ENCODE peak calls at places on chromosomes 1 and 21, in five cellular contexts. One of them, this sample, is unnamed.

GRCh38 chr1:93707956-93708355 is 26.3 kb upstream of the BCAR3 start:
- DNase-seq in fibroblast of lung: no peak
- DNase-seq in AG09309: no peak
- DNase-seq in H54: no peak
- DNase-seq in activated B cell treated with CpG ODN at 0.5 μM for 24 hours: no peak
- DNase-seq in this sample: no peak

GRCh38 chr1:39866767-39867166 is 16.5 kb downstream of the TRIT1 start:
- DNase-seq in fibroblast of lung: peak
- DNase-seq in AG09309: peak
- DNase-seq in activated B cell treated with CpG ODN at 0.5 μM for 24 hours: no peak
- DNase-seq in H54: peak
- DNase-seq in this sample: peak

GRCh38 chr1:15994590-15995351 is 9.3 kb upstream of the SRARP start:
- DNase-seq in fibroblast of lung: peak
- DNase-seq in AG09309: no peak
- DNase-seq in activated B cell treated with CpG ODN at 0.5 μM for 24 hours: no peak
- DNase-seq in H54: peak
- DNase-seq in this sample: peak

GRCh38 chr1:161676958-161677689 is 14.2 kb downstream of the FCGR2B start:
- DNase-seq in H54: no peak
- DNase-seq in AG09309: no peak
- DNase-seq in fibroblast of lung: no peak
- DNase-seq in activated B cell treated with CpG ODN at 0.5 μM for 24 hours: no peak
- DNase-seq in this sample: no peak

GRCh38 chr1:111804736-111805135 is 49.0 kb downstream of the DDX20 start:
- DNase-seq in fibroblast of lung: no peak
- DNase-seq in AG09309: no peak
- DNase-seq in activated B cell treated with CpG ODN at 0.5 μM for 24 hours: no peak
- DNase-seq in H54: no peak
- DNase-seq in this sample: no peak

GRCh38 chr1:150018165-150018564 is 7.6 kb upstream of the OTUD7B start:
- DNase-seq in activated B cell treated with CpG ODN at 0.5 μM for 24 hours: no peak
- DNase-seq in AG09309: no peak
- DNase-seq in H54: no peak
- DNase-seq in fibroblast of lung: no peak
- DNase-seq in this sample: no peak

GRCh38 chr1:153677718-153678518 is 570 bp upstream of the NPR1 start:
- DNase-seq in AG09309: no peak
- DNase-seq in H54: peak
- DNase-seq in activated B cell treated with CpG ODN at 0.5 μM for 24 hours: peak
- DNase-seq in fibroblast of lung: peak
- DNase-seq in this sample: peak

GRCh38 chr21:32994305-32994704 is 31.4 kb upstream of the OLIG2 start:
- DNase-seq in H54: no peak
- DNase-seq in fibroblast of lung: peak
- DNase-seq in activated B cell treated with CpG ODN at 0.5 μM for 24 hours: no peak
- DNase-seq in AG09309: no peak
- DNase-seq in this sample: peak

GRCh38 chr1:16119504-16119903 is 36.4 kb downstream of the EPHA2 start:
- DNase-seq in activated B cell treated with CpG ODN at 0.5 μM for 24 hours: no peak
- DNase-seq in H54: no peak
- DNase-seq in fibroblast of lung: no peak
- DNase-seq in AG09309: no peak
- DNase-seq in this sample: no peak